ENCODE peak calls at places on chromosomes 16 and 17, in four cellular contexts. X is AG09319, P is GM20000, Z is cardiac fibroblast. Y is an unnamed sample.

GRCh38 chr17:12729086-12729485 is 60.2 kb upstream of the ARHGAP44 start:
- DNase-seq in X (no peak), P (no peak), Z (peak), Y (no peak)

GRCh38 chr17:32558997-32559650 is 72.3 kb downstream of the CDK5R1 start:
- DNase-seq in X (no peak), P (peak), Z (no peak), Y (no peak)

GRCh38 chr17:37567137-37567927 is 41.9 kb downstream of the SYNRG start:
- DNase-seq in X (no peak), P (no peak), Z (no peak), Y (no peak)

GRCh38 chr17:39717660-39718059 is 12.7 kb downstream of the MIEN1 start:
- DNase-seq in X (no peak), P (no peak), Z (no peak), Y (no peak)

GRCh38 chr16:53756329-53756996 is 52.5 kb downstream of the FTO start:
- DNase-seq in X (no peak), P (no peak), Z (no peak), Y (no peak)

GRCh38 chr16:825298-826061 is 24.9 kb upstream of the GNG13 start:
- DNase-seq in X (no peak), P (no peak), Z (no peak), Y (no peak)

GRCh38 chr17:67619555-67619954 is 98.2 kb upstream of the NOL11 start:
- DNase-seq in X (no peak), P (no peak), Z (no peak), Y (no peak)

GRCh38 chr17:57929392-57929791 is 25.8 kb downstream of the CUEDC1 start:
- DNase-seq in X (no peak), P (no peak), Z (no peak), Y (no peak)

GRCh38 chr17:20063665-20064648 is 54.8 kb downstream of the SPECC1 start:
- DNase-seq in X (peak), P (peak), Z (peak), Y (no peak)

GRCh38 chr17:42944211-42944610 is 20.0 kb downstream of the AARSD1 start:
- DNase-seq in X (no peak), P (no peak), Z (peak), Y (no peak)

GRCh38 chr16:19748389-19749110 is 30.5 kb downstream of the IQCK start:
- DNase-seq in X (no peak), P (no peak), Z (peak), Y (no peak)

GRCh38 chr16:84941916-84942315 is 69.4 kb downstream of the ZDHHC7 start:
- DNase-seq in X (no peak), P (no peak), Z (no peak), Y (no peak)

GRCh38 chr17:38560503-38561318 is 45.0 kb downstream of the SRCIN1 start:
- DNase-seq in X (no peak), P (no peak), Z (peak), Y (no peak)

GRCh38 chr17:7321466-7321865 is 6.3 kb upstream of the GPS2 start:
- DNase-seq in X (no peak), P (no peak), Z (no peak), Y (no peak)

GRCh38 chr16:27920391-27920891 is 143.1 kb downstream of the GSG1L start:
- DNase-seq in X (no peak), P (no peak), Z (no peak), Y (no peak)

GRCh38 chr16:68499011-68499410 is 40.1 kb upstream of the ZFP90 start:
- DNase-seq in X (no peak), P (no peak), Z (no peak), Y (no peak)

GRCh38 chr17:60463157-60463820 is 41.0 kb downstream of the CHCT1 start:
- DNase-seq in X (no peak), P (no peak), Z (peak), Y (no peak)

GRCh38 chr16:58012481-58012880 is 11.3 kb downstream of the USB1 start:
- DNase-seq in X (no peak), P (no peak), Z (no peak), Y (no peak)

GRCh38 chr16:24701521-24701951 is 27.9 kb upstream of the TNRC6A start:
- DNase-seq in X (peak), P (no peak), Z (peak), Y (no peak)

GRCh38 chr17:62718420-62718819 is 89.7 kb downstream of the MARCHF10 start:
- DNase-seq in X (no peak), P (no peak), Z (peak), Y (no peak)

GRCh38 chr16:1300664-1301476 is 8.6 kb upstream of the UBE2I start:
- DNase-seq in X (no peak), P (peak), Z (peak), Y (no peak)

GRCh38 chr17:78346605-78347250 is 13.1 kb downstream of the SOCS3 start:
- DNase-seq in X (no peak), P (no peak), Z (no peak), Y (no peak)
- TF ChIP-seq CTCF in X (no peak), P (no peak), Z (no peak), Y (no peak)

GRCh38 chr16:31214705-31215286 is 877 bp downstream of the TRIM72 start:
- DNase-seq in X (no peak), P (no peak), Z (no peak), Y (no peak)
- TF ChIP-seq CTCF in X (no peak), P (no peak), Z (no peak), Y (no peak)

GRCh38 chr17:81294512-81295030 is 536 bp downstream of the SLC38A10 start:
- DNase-seq in X (no peak), P (no peak), Z (no peak), Y (no peak)

GRCh38 chr17:81298325-81298990 is 3.4 kb upstream of the SLC38A10 start:
- DNase-seq in X (no peak), P (no peak), Z (no peak), Y (no peak)

GRCh38 chr17:81298991-81299733 is 4.1 kb upstream of the SLC38A10 start:
- DNase-seq in X (no peak), P (no peak), Z (no peak), Y (no peak)

GRCh38 chr17:81295031-81295677 is at the start of gene SLC38A10:
- DNase-seq in X (peak), P (peak), Z (peak), Y (peak)

DNA sequence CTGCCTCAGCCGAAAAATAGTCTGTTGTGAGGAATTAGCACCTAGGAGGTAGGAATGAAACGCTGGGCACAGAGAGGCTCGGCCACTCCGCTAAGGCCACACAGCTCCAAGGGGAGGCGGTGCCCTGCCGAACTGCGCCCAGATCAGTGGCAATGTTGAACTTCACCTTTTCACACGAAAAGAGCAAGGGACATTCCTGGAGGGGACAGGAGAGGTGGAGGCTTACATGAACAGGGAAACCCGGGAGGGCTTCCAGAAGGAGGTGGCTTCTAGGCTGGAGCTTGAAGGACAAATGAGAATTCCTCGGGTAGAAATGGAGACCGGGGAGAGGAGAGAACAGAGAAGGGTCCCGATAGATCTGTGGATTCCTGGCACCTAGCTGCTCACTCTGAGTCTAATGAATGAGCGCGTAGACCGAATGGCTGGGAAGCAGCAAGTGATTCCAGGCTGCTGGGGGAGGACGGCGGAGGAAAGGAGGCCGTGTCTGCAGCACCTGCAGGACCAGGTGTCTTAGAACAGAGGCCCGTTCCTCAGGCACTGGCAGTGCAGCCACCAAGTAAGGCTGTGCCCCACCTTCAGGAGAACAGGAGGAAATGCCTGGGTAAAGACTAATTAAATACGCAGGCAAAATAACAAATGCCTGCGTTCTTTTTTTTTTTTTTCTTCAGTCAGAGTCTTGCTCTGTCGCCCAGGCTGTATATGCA is 723 bp upstream of the SLC38A10 start:
- DNase-seq in X (no peak), P (peak), Z (peak), Y (no peak)
- TF ChIP-seq CTCF in X (peak), P (no peak), Z (peak), Y (peak)

GRCh38 chr17:82531431-82531881 is 11.9 kb downstream of the FOXK2 start:
- DNase-seq in X (no peak), P (no peak), Z (peak), Y (no peak)

GRCh38 chr17:82525712-82526111 is 6.2 kb downstream of the FOXK2 start:
- DNase-seq in X (no peak), P (no peak), Z (no peak), Y (no peak)

GRCh38 chr17:82529914-82530300 is 10.4 kb downstream of the FOXK2 start:
- DNase-seq in X (no peak), P (no peak), Z (no peak), Y (no peak)

GRCh38 chr17:82527893-82528292 is 8.4 kb downstream of the FOXK2 start:
- DNase-seq in X (no peak), P (no peak), Z (no peak), Y (no peak)

GRCh38 chr17:82528484-82529265 is 9.1 kb downstream of the FOXK2 start:
- DNase-seq in X (no peak), P (no peak), Z (no peak), Y (no peak)
- TF ChIP-seq CTCF in X (peak), P (no peak), Z (peak), Y (peak)

GRCh38 chr16:86834451-86835035 is 256.2 kb downstream of the FOXL1 start:
- DNase-seq in X (no peak), P (no peak), Z (peak), Y (no peak)
- TF ChIP-seq CTCF in X (peak), P (no peak), Z (peak), Y (peak)